ENCODE peak calls at places on chromosomes 4 and X, in ten cellular contexts. J is neural progenitor cell, U is mammary epithelial cell, Z is fibroblast of lung, I is endodermal cell, H is GM23248, M is K562, G is keratinocyte, Y is PC-3, N is mesendoderm. O is an unnamed sample.

GRCh38 chrX:123833387-123833786 is 26.5 kb upstream of the XIAP start:
- DNase-seq in J (peak), U (peak), Z (peak), I (peak), H (peak), M (peak), G (no peak), Y (peak), N (peak), O (peak)

GRCh38 chr4:79027656-79028055 is 88.4 kb upstream of the PAQR3 start:
- DNase-seq in J (no peak), U (no peak), Z (no peak), I (no peak), H (no peak), M (no peak), G (no peak), Y (peak), N (no peak), O (no peak)

GRCh38 chr4:120699354-120699753 is 223.2 kb downstream of the PRDM5 start:
- DNase-seq in J (no peak), U (no peak), Z (no peak), I (no peak), H (no peak), M (no peak), G (no peak), Y (no peak), N (no peak), O (no peak)

GRCh38 chr4:174154455-174154854 is 129.0 kb downstream of the FBXO8 start:
- DNase-seq in J (no peak), U (peak), Z (peak), I (no peak), H (peak), M (no peak), G (no peak), Y (peak), N (no peak), O (peak)

GRCh38 chr4:3838437-3839380 is 72.5 kb downstream of the ADRA2C start:
- DNase-seq in J (no peak), U (no peak), Z (no peak), I (no peak), H (no peak), M (no peak), G (no peak), Y (no peak), N (no peak), O (no peak)

GRCh38 chrX:107628662-107629532 is 587 bp downstream of the PRPS1 start:
- DNase-seq in J (peak), U (peak), Z (peak), I (peak), H (peak), M (peak), G (no peak), Y (peak), N (peak), O (peak)

GRCh38 chr4:129446074-129446473 is 350.1 kb downstream of the C4orf33 start:
- DNase-seq in J (peak), U (peak), Z (no peak), I (peak), H (no peak), M (no peak), G (no peak), Y (no peak), N (peak), O (no peak)

GRCh38 chrX:53294024-53294648 is 12.8 kb upstream of the IQSEC2 start:
- DNase-seq in J (no peak), U (no peak), Z (peak), I (no peak), H (peak), M (no peak), G (no peak), Y (peak), N (no peak), O (peak)

GRCh38 chr4:153113061-153113837 is 91.0 kb upstream of the TRIM2 start:
- DNase-seq in J (no peak), U (no peak), Z (no peak), I (no peak), H (peak), M (no peak), G (no peak), Y (no peak), N (no peak), O (no peak)

GRCh38 chr4:76752911-76753494 is 144.9 kb downstream of the SOWAHB start:
- DNase-seq in J (no peak), U (peak), Z (peak), I (no peak), H (peak), M (no peak), G (peak), Y (peak), N (no peak), O (peak)

GRCh38 chrX:108309144-108309543 is 129.1 kb downstream of the COL4A6 start:
- DNase-seq in J (no peak), U (no peak), Z (peak), I (no peak), H (no peak), M (no peak), G (no peak), Y (peak), N (peak), O (peak)

GRCh38 chr4:163595590-163595989 is 101.1 kb downstream of the TMA16 start:
- DNase-seq in J (no peak), U (no peak), Z (no peak), I (no peak), H (no peak), M (no peak), G (no peak), Y (no peak), N (no peak), O (no peak)

GRCh38 chr4:47032405-47033106 is 1.2 kb downstream of the GABRB1 start:
- DNase-seq in J (peak), U (peak), Z (peak), I (peak), H (peak), M (no peak), G (no peak), Y (no peak), N (peak), O (peak)

GRCh38 chrX:107324493-107325310 is 118.3 kb downstream of the DNAAF6 start:
- DNase-seq in J (peak), U (peak), Z (peak), I (peak), H (peak), M (peak), G (no peak), Y (peak), N (peak), O (peak)

GRCh38 chrX:153470411-153471363 is at the start of gene HAUS7:
- DNase-seq in J (peak), U (peak), Z (peak), I (peak), H (peak), M (peak), G (peak), Y (peak), N (peak), O (peak)

GRCh38 chrX:150365953-150366911 is 3.1 kb downstream of the MAMLD1 start:
- DNase-seq in J (peak), U (peak), Z (peak), I (peak), H (peak), M (peak), G (no peak), Y (peak), N (peak), O (peak)

GRCh38 chr4:121597346-121597934 is 99.3 kb downstream of the ANXA5 start:
- DNase-seq in J (no peak), U (peak), Z (no peak), I (no peak), H (peak), M (no peak), G (no peak), Y (peak), N (peak), O (no peak)

GRCh38 chrX:124338733-124339514 is 6.5 kb downstream of the TEX13D start:
- DNase-seq in J (no peak), U (no peak), Z (no peak), I (no peak), H (no peak), M (no peak), G (no peak), Y (no peak), N (no peak), O (no peak)

GRCh38 chr4:15479913-15480185 is 10.2 kb downstream of the CC2D2A start:
- DNase-seq in J (no peak), U (no peak), Z (peak), I (no peak), H (peak), M (no peak), G (no peak), Y (no peak), N (no peak), O (no peak)

GRCh38 chr4:172750910-172751309 is 417.7 kb upstream of the GALNT7 start:
- DNase-seq in J (no peak), U (no peak), Z (no peak), I (no peak), H (no peak), M (no peak), G (no peak), Y (no peak), N (no peak), O (no peak)

GRCh38 chr4:6808259-6808658 is 25.7 kb downstream of the KIAA0232 start:
- DNase-seq in J (no peak), U (no peak), Z (no peak), I (no peak), H (no peak), M (no peak), G (no peak), Y (no peak), N (no peak), O (no peak)

GRCh38 chrX:119516157-119516702 is 48.0 kb downstream of the SLC25A5 start:
- DNase-seq in J (peak), U (peak), Z (peak), I (peak), H (peak), M (peak), G (no peak), Y (peak), N (peak), O (peak)

GRCh38 chrX:136148391-136148790 is 1.1 kb downstream of the FHL1 start:
- DNase-seq in J (no peak), U (no peak), Z (no peak), I (no peak), H (no peak), M (no peak), G (no peak), Y (no peak), N (no peak), O (no peak)
- H3K9ac ChIP-seq in J (no peak), U (no peak), Z (peak), I (no peak), H (no peak), M (no peak), G (peak), Y (no peak), N (no peak), O (peak)

GRCh38 chrX:74537011-74537390 is 77.4 kb downstream of the RLIM start:
- DNase-seq in J (no peak), U (no peak), Z (peak), I (peak), H (peak), M (no peak), G (no peak), Y (no peak), N (peak), O (peak)

GRCh38 chrX:74534569-74535038 is 79.8 kb downstream of the RLIM start:
- DNase-seq in J (no peak), U (peak), Z (peak), I (no peak), H (peak), M (no peak), G (no peak), Y (no peak), N (peak), O (no peak)

GRCh38 chrX:74536142-74537010 is 78.0 kb downstream of the RLIM start:
- DNase-seq in J (peak), U (peak), Z (peak), I (peak), H (peak), M (peak), G (no peak), Y (peak), N (peak), O (peak)

GRCh38 chrX:74535633-74536141 is 78.7 kb downstream of the RLIM start:
- DNase-seq in J (peak), U (peak), Z (peak), I (peak), H (peak), M (peak), G (no peak), Y (peak), N (peak), O (peak)

GRCh38 chrX:74535211-74535621 is 79.2 kb downstream of the RLIM start:
- DNase-seq in J (peak), U (peak), Z (peak), I (peak), H (peak), M (peak), G (no peak), Y (peak), N (peak), O (no peak)
- H3K9ac ChIP-seq in J (no peak), U (no peak), Z (peak), I (no peak), H (peak), M (no peak), G (no peak), Y (peak), N (no peak), O (peak)

GRCh38 chrX:46179748-46180147 is 365.5 kb downstream of the ZNF674 start:
- DNase-seq in J (no peak), U (no peak), Z (no peak), I (no peak), H (no peak), M (no peak), G (no peak), Y (no peak), N (no peak), O (no peak)
- H3K9ac ChIP-seq in J (no peak), U (no peak), Z (no peak), I (no peak), H (peak), M (no peak), G (no peak), Y (no peak), N (no peak), O (no peak)

GRCh38 chr4:38150021-38150671 is 189.9 kb downstream of the PTTG2 start:
- DNase-seq in J (no peak), U (no peak), Z (peak), I (no peak), H (peak), M (no peak), G (no peak), Y (no peak), N (no peak), O (no peak)
- H3K9ac ChIP-seq in J (no peak), U (no peak), Z (no peak), I (no peak), H (peak), M (no peak), G (no peak), Y (no peak), N (no peak), O (no peak)

GRCh38 chrX:1807301-1807731 is 192.5 kb downstream of the ASMT start:
- DNase-seq in J (peak), U (peak), Z (no peak), I (peak), H (peak), M (no peak), G (no peak), Y (peak), N (peak), O (no peak)
- H3K9ac ChIP-seq in J (no peak), U (no peak), Z (no peak), I (no peak), H (no peak), M (no peak), G (no peak), Y (no peak), N (peak), O (no peak)

GRCh38 chr4:176238157-176238608 is 30.8 kb downstream of the ASB5 start:
- DNase-seq in J (no peak), U (no peak), Z (peak), I (no peak), H (peak), M (no peak), G (no peak), Y (no peak), N (no peak), O (peak)
- H3K9ac ChIP-seq in J (no peak), U (no peak), Z (no peak), I (no peak), H (peak), M (no peak), G (no peak), Y (no peak), N (no peak), O (no peak)

O was measured in endothelial cell of umbilical vein.